ENCODE peak calls at places on chromosomes 6 and 20, in six cellular contexts. One of them, this sample, is unnamed.

GRCh38 chr6:11681770-11682169 is 96.8 kb downstream of the ADTRP start:
- DNase-seq in activated T-cell treated with anti-CD3 and anti-CD28 coated beads for 1 hour: no peak
- DNase-seq in anterior cingulate cortex: no peak
- DNase-seq in M059J: no peak
- DNase-seq in hypothalamus: no peak
- DNase-seq in activated naive CD4-positive, alpha-beta T cell treated with Interleukin-2 at 50 U/mL for 16 hours: no peak
- DNase-seq in this sample: no peak

GRCh38 chr20:47557791-47558190 is 56.1 kb downstream of the NCOA3 start:
- DNase-seq in activated T-cell treated with anti-CD3 and anti-CD28 coated beads for 1 hour: no peak
- DNase-seq in anterior cingulate cortex: no peak
- DNase-seq in M059J: no peak
- DNase-seq in hypothalamus: no peak
- DNase-seq in activated naive CD4-positive, alpha-beta T cell treated with Interleukin-2 at 50 U/mL for 16 hours: no peak
- DNase-seq in this sample: no peak

GRCh38 chr20:62922451-62922921 is 3.8 kb downstream of the DIDO1 start:
- DNase-seq in activated T-cell treated with anti-CD3 and anti-CD28 coated beads for 1 hour: peak; percentile 27
- DNase-seq in anterior cingulate cortex: no peak
- DNase-seq in M059J: no peak
- DNase-seq in hypothalamus: no peak
- DNase-seq in activated naive CD4-positive, alpha-beta T cell treated with Interleukin-2 at 50 U/mL for 16 hours: peak; percentile 59
- DNase-seq in this sample: no peak

GRCh38 chr6:158697798-158698197 is 47.9 kb downstream of the SYTL3 start:
- DNase-seq in activated T-cell treated with anti-CD3 and anti-CD28 coated beads for 1 hour: no peak
- DNase-seq in anterior cingulate cortex: no peak
- DNase-seq in M059J: peak; percentile 71
- DNase-seq in hypothalamus: no peak
- DNase-seq in activated naive CD4-positive, alpha-beta T cell treated with Interleukin-2 at 50 U/mL for 16 hours: no peak
- DNase-seq in this sample: no peak

GRCh38 chr6:75932067-75932466 is 140.4 kb downstream of the IMPG1 start:
- DNase-seq in activated T-cell treated with anti-CD3 and anti-CD28 coated beads for 1 hour: no peak
- DNase-seq in anterior cingulate cortex: no peak
- DNase-seq in M059J: peak; percentile 39
- DNase-seq in hypothalamus: no peak
- DNase-seq in activated naive CD4-positive, alpha-beta T cell treated with Interleukin-2 at 50 U/mL for 16 hours: no peak
- DNase-seq in this sample: peak; percentile 44

GRCh38 chr6:111658445-111659154 is 52.9 kb upstream of the TRAF3IP2 start:
- DNase-seq in activated T-cell treated with anti-CD3 and anti-CD28 coated beads for 1 hour: no peak
- DNase-seq in anterior cingulate cortex: no peak
- DNase-seq in M059J: peak; percentile 78
- DNase-seq in hypothalamus: no peak
- DNase-seq in activated naive CD4-positive, alpha-beta T cell treated with Interleukin-2 at 50 U/mL for 16 hours: no peak
- DNase-seq in this sample: no peak

GRCh38 chr20:35020108-35021031 is 64.7 kb downstream of the MYH7B start:
- DNase-seq in activated T-cell treated with anti-CD3 and anti-CD28 coated beads for 1 hour: no peak
- DNase-seq in anterior cingulate cortex: no peak
- DNase-seq in M059J: no peak
- DNase-seq in hypothalamus: no peak
- DNase-seq in activated naive CD4-positive, alpha-beta T cell treated with Interleukin-2 at 50 U/mL for 16 hours: no peak
- DNase-seq in this sample: peak; percentile 21

GRCh38 chr6:15096894-15097837 is 148.7 kb upstream of the JARID2 start:
- DNase-seq in activated T-cell treated with anti-CD3 and anti-CD28 coated beads for 1 hour: no peak
- DNase-seq in anterior cingulate cortex: no peak
- DNase-seq in M059J: peak; percentile 54
- DNase-seq in hypothalamus: no peak
- DNase-seq in activated naive CD4-positive, alpha-beta T cell treated with Interleukin-2 at 50 U/mL for 16 hours: no peak
- DNase-seq in this sample: peak; percentile 31

GRCh38 chr6:129055796-129056195 is 172.9 kb downstream of the LAMA2 start:
- DNase-seq in activated T-cell treated with anti-CD3 and anti-CD28 coated beads for 1 hour: no peak
- DNase-seq in anterior cingulate cortex: no peak
- DNase-seq in M059J: peak; percentile 27
- DNase-seq in hypothalamus: no peak
- DNase-seq in activated naive CD4-positive, alpha-beta T cell treated with Interleukin-2 at 50 U/mL for 16 hours: no peak
- DNase-seq in this sample: peak; percentile 40

GRCh38 chr20:57840504-57841296 is 130.9 kb upstream of the PMEPA1 start:
- DNase-seq in activated T-cell treated with anti-CD3 and anti-CD28 coated beads for 1 hour: no peak
- DNase-seq in anterior cingulate cortex: no peak
- DNase-seq in M059J: no peak
- DNase-seq in hypothalamus: no peak
- DNase-seq in activated naive CD4-positive, alpha-beta T cell treated with Interleukin-2 at 50 U/mL for 16 hours: no peak
- DNase-seq in this sample: no peak

This sample was measured in cardiac muscle cell.